ENCODE peak calls at places on chromosomes 16 and 17, in six cellular contexts. U is G401, N is substantia nigra, E is left colon, L is A549, T is smooth muscle cell of the brain vasculature. I is an unnamed sample.
A peak's percentile ranks its signal among the peaks of the same experiment; 100 is the strongest.

GRCh38 chr16:85394511-85395206 is 218.5 kb upstream of the GSE1 start:
- DNase-seq in U (no peak), N (no peak), E (peak; percentile 22), L (no peak), T (no peak), I (no peak)

GRCh38 chr17:7558544-7559306 is at the start of gene TNFSF13:
- DNase-seq in U (no peak), N (no peak), E (peak; percentile 74), L (no peak), T (no peak), I (peak; percentile 52)

GRCh38 chr16:4358831-4359561 is 7.9 kb upstream of the PAM16 start:
- DNase-seq in U (peak; percentile 43), N (peak; percentile 41), E (no peak), L (peak; percentile 58), T (no peak), I (no peak)

GRCh38 chr16:19589771-19590302 is 34.3 kb downstream of the VPS35L start:
- DNase-seq in U (no peak), N (no peak), E (no peak), L (peak; percentile 52), T (peak; percentile 80), I (no peak)

GRCh38 chr17:79246226-79246794 is 171.7 kb downstream of the ENGASE start:
- DNase-seq in U (peak; percentile 96), N (no peak), E (no peak), L (no peak), T (no peak), I (no peak)

GRCh38 chr17:79874329-79874981 is 35.2 kb upstream of the CBX4 start:
- DNase-seq in U (peak; percentile 23), N (no peak), E (no peak), L (peak; percentile 72), T (no peak), I (no peak)

GRCh38 chr16:85798901-85799496 is 345 bp downstream of the EMC8 start:
- DNase-seq in U (no peak), N (no peak), E (peak; percentile 42), L (peak; percentile 33), T (no peak), I (no peak)

GRCh38 chr16:12614662-12615278 is 188.9 kb downstream of the CPPED1 start:
- DNase-seq in U (no peak), N (no peak), E (no peak), L (no peak), T (no peak), I (no peak)

GRCh38 chr17:31900877-31901276 is 631 bp downstream of the UTP6 start:
- DNase-seq in U (no peak), N (no peak), E (no peak), L (no peak), T (no peak), I (no peak)

GRCh38 chr17:17810374-17811248 is 26.2 kb downstream of the SREBF1 start:
- DNase-seq in U (no peak), N (no peak), E (no peak), L (peak; percentile 57), T (no peak), I (no peak)

GRCh38 chr17:58325289-58325726 is 3.3 kb downstream of the TSPOAP1 start:
- DNase-seq in U (peak; percentile 79), N (no peak), E (no peak), L (no peak), T (no peak), I (no peak)

GRCh38 chr16:89712476-89712805 is 8.3 kb downstream of the VPS9D1 start:
- DNase-seq in U (no peak), N (no peak), E (no peak), L (no peak), T (no peak), I (no peak)

GRCh38 chr16:80033783-80034468 is 433.4 kb upstream of the MAF start:
- DNase-seq in U (no peak), N (no peak), E (no peak), L (peak; percentile 11), T (no peak), I (no peak)

GRCh38 chr17:30906101-30906911 is at the start of gene TEFM:
- DNase-seq in U (peak; percentile 94), N (peak; percentile 81), E (peak; percentile 87), L (peak; percentile 96), T (peak; percentile 82), I (peak; percentile 81)

GRCh38 chr17:75047398-75048098 is 523 bp downstream of the KCTD2 start:
- DNase-seq in U (peak; percentile 67), N (no peak), E (peak; percentile 54), L (no peak), T (no peak), I (peak; percentile 24)

GRCh38 chr17:49918591-49918990 is 50.4 kb upstream of the DLX4 start:
- DNase-seq in U (no peak), N (no peak), E (no peak), L (no peak), T (no peak), I (no peak)

GRCh38 chr17:5237541-5238016 is 2.9 kb upstream of the SCIMP start:
- DNase-seq in U (peak; percentile 43), N (peak; percentile 18), E (peak; percentile 40), L (peak; percentile 90), T (no peak), I (no peak)

GRCh38 chr16:71762186-71762585 is 37.7 kb upstream of the PHLPP2 start:
- DNase-seq in U (no peak), N (no peak), E (no peak), L (no peak), T (no peak), I (no peak)

GRCh38 chr16:1021553-1022160 is 40.1 kb downstream of the SOX8 start:
- DNase-seq in U (no peak), N (no peak), E (no peak), L (no peak), T (no peak), I (no peak)

GRCh38 chr17:18318122-18318521 is 3.0 kb downstream of the SMCR8 start:
- DNase-seq in U (no peak), N (no peak), E (no peak), L (no peak), T (no peak), I (no peak)

GRCh38 chr17:58520843-58521430 is 6.5 kb upstream of the MTMR4 start:
- DNase-seq in U (peak; percentile 29), N (no peak), E (no peak), L (peak; percentile 58), T (no peak), I (no peak)

GRCh38 chr17:640436-640835 is 74.2 kb downstream of the VPS53 start:
- DNase-seq in U (no peak), N (no peak), E (no peak), L (no peak), T (no peak), I (no peak)

GRCh38 chr17:80936218-80936617 is 55.4 kb upstream of the CHMP6 start:
- DNase-seq in U (no peak), N (no peak), E (no peak), L (no peak), T (no peak), I (no peak)

GRCh38 chr17:17710728-17711541 is 29.7 kb downstream of the RAI1 start:
- DNase-seq in U (peak; percentile 54), N (no peak), E (peak; percentile 89), L (peak; percentile 95), T (peak; percentile 72), I (no peak)

GRCh38 chr16:78599271-78599670 is 499.8 kb downstream of the WWOX start:
- DNase-seq in U (no peak), N (no peak), E (no peak), L (no peak), T (no peak), I (no peak)

GRCh38 chr17:79865351-79866210 is 26.3 kb upstream of the CBX4 start:
- DNase-seq in U (no peak), N (no peak), E (no peak), L (no peak), T (no peak), I (no peak)

GRCh38 chr16:841455-842060 is 41.0 kb upstream of the GNG13 start:
- DNase-seq in U (no peak), N (no peak), E (no peak), L (no peak), T (no peak), I (no peak)

GRCh38 chr16:11007714-11008240 is 63.4 kb downstream of the CLEC16A start:
- DNase-seq in U (no peak), N (no peak), E (no peak), L (no peak), T (no peak), I (no peak)

GRCh38 chr17:31051517-31051916 is 43.3 kb upstream of the NF1 start:
- DNase-seq in U (no peak), N (no peak), E (no peak), L (no peak), T (no peak), I (no peak)

GRCh38 chr17:77770331-77771105 is 188.0 kb upstream of the TNRC6C start:
- DNase-seq in U (no peak), N (no peak), E (no peak), L (peak; percentile 32), T (peak; percentile 20), I (no peak)

GRCh38 chr17:69477204-69477899 is 62.9 kb downstream of the MAP2K6 start:
- DNase-seq in U (no peak), N (no peak), E (no peak), L (no peak), T (no peak), I (no peak)

GRCh38 chr17:45261577-45262515 is at the start of gene SPATA32:
- DNase-seq in U (peak; percentile 78), N (peak; percentile 33), E (peak; percentile 67), L (no peak), T (no peak), I (no peak)

GRCh38 chr17:64340557-64340956 is 50.1 kb downstream of the PECAM1 start:
- DNase-seq in U (no peak), N (no peak), E (no peak), L (no peak), T (no peak), I (no peak)

GRCh38 chr16:630815-631405 is at the start of gene WFIKKN1:
- DNase-seq in U (no peak), N (no peak), E (no peak), L (no peak), T (no peak), I (no peak)

GRCh38 chr17:57876866-57877237 is 27.0 kb upstream of the MRPS23 start:
- DNase-seq in U (no peak), N (no peak), E (no peak), L (no peak), T (no peak), I (no peak)

GRCh38 chr17:18258356-18259038 is at the start of gene FLII:
- DNase-seq in U (peak; percentile 65), N (peak; percentile 69), E (no peak), L (peak; percentile 70), T (no peak), I (peak; percentile 77)

I was measured in globus pallidus.